ENCODE peak calls at places on chromosomes 12 and 14, in six cellular contexts. One of them, this sample, is unnamed.

GRCh38 chr12:92928431-92928961 is 599 bp downstream of the EEA1 start:
- DNase-seq in glutamatergic neuron: no peak
- DNase-seq in Calu3: no peak
- DNase-seq in NCI-H1092: no peak
- DNase-seq in tibial nerve: peak; percentile 13
- DNase-seq in heart left ventricle: peak; percentile 53
- DNase-seq in this sample: no peak

GRCh38 chr12:27226319-27226984 is 17.6 kb upstream of the STK38L start:
- DNase-seq in NCI-H1092: no peak
- DNase-seq in tibial nerve: peak; percentile 30
- DNase-seq in heart left ventricle: peak; percentile 34
- DNase-seq in Calu3: peak; percentile 15
- DNase-seq in glutamatergic neuron: no peak
- DNase-seq in this sample: no peak

GRCh38 chr12:61915420-61915819 is 344.8 kb upstream of the USP15 start:
- DNase-seq in heart left ventricle: no peak
- DNase-seq in NCI-H1092: no peak
- DNase-seq in Calu3: no peak
- DNase-seq in tibial nerve: no peak
- DNase-seq in glutamatergic neuron: no peak
- DNase-seq in this sample: no peak

GRCh38 chr12:123076604-123077297 is 74.1 kb downstream of the PITPNM2 start:
- DNase-seq in glutamatergic neuron: no peak
- DNase-seq in NCI-H1092: no peak
- DNase-seq in Calu3: no peak
- DNase-seq in heart left ventricle: no peak
- DNase-seq in tibial nerve: no peak
- DNase-seq in this sample: no peak

GRCh38 chr14:77790566-77791224 is 9.2 kb upstream of the ADCK1 start:
- DNase-seq in NCI-H1092: no peak
- DNase-seq in heart left ventricle: no peak
- DNase-seq in Calu3: no peak
- DNase-seq in glutamatergic neuron: peak; percentile 61
- DNase-seq in tibial nerve: no peak
- DNase-seq in this sample: no peak

GRCh38 chr12:85138833-85139232 is 102.7 kb downstream of the LRRIQ1 start:
- DNase-seq in heart left ventricle: no peak
- DNase-seq in Calu3: no peak
- DNase-seq in tibial nerve: no peak
- DNase-seq in glutamatergic neuron: no peak
- DNase-seq in NCI-H1092: no peak
- DNase-seq in this sample: no peak

GRCh38 chr12:18383203-18383602 is 121.9 kb downstream of the PIK3C2G start:
- DNase-seq in tibial nerve: no peak
- DNase-seq in glutamatergic neuron: no peak
- DNase-seq in NCI-H1092: no peak
- DNase-seq in Calu3: peak; percentile 27
- DNase-seq in heart left ventricle: no peak
- DNase-seq in this sample: peak; percentile 33

GRCh38 chr12:127162902-127163301 is 1104.1 kb upstream of the TMEM132C start:
- DNase-seq in Calu3: no peak
- DNase-seq in glutamatergic neuron: no peak
- DNase-seq in tibial nerve: no peak
- DNase-seq in NCI-H1092: no peak
- DNase-seq in heart left ventricle: no peak
- DNase-seq in this sample: peak; percentile 52

GRCh38 chr12:14785568-14785967 is 17.7 kb downstream of the WBP11 start:
- DNase-seq in glutamatergic neuron: no peak
- DNase-seq in Calu3: no peak
- DNase-seq in NCI-H1092: no peak
- DNase-seq in tibial nerve: no peak
- DNase-seq in heart left ventricle: no peak
- DNase-seq in this sample: no peak

GRCh38 chr12:32273063-32273521 is 126.3 kb upstream of the FGD4 start:
- DNase-seq in NCI-H1092: no peak
- DNase-seq in Calu3: no peak
- DNase-seq in tibial nerve: no peak
- DNase-seq in heart left ventricle: no peak
- DNase-seq in glutamatergic neuron: no peak
- DNase-seq in this sample: no peak

GRCh38 chr14:93054876-93055275 is 60.8 kb downstream of the ITPK1 start:
- DNase-seq in tibial nerve: no peak
- DNase-seq in Calu3: no peak
- DNase-seq in heart left ventricle: no peak
- DNase-seq in NCI-H1092: no peak
- DNase-seq in glutamatergic neuron: no peak
- DNase-seq in this sample: no peak

GRCh38 chr12:120096671-120097202 is 19.8 kb downstream of the RAB35 start:
- DNase-seq in Calu3: no peak
- DNase-seq in glutamatergic neuron: no peak
- DNase-seq in tibial nerve: no peak
- DNase-seq in heart left ventricle: no peak
- DNase-seq in NCI-H1092: no peak
- DNase-seq in this sample: no peak

GRCh38 chr12:3273409-3273853 is 196.3 kb downstream of the TSPAN9 start:
- DNase-seq in Calu3: peak; percentile 43
- DNase-seq in tibial nerve: no peak
- DNase-seq in glutamatergic neuron: no peak
- DNase-seq in heart left ventricle: peak; percentile 51
- DNase-seq in NCI-H1092: no peak
- DNase-seq in this sample: no peak

GRCh38 chr14:24198845-24199524 is 3.7 kb upstream of the TM9SF1 start:
- DNase-seq in Calu3: no peak
- DNase-seq in NCI-H1092: no peak
- DNase-seq in glutamatergic neuron: no peak
- DNase-seq in heart left ventricle: no peak
- DNase-seq in tibial nerve: no peak
- DNase-seq in this sample: no peak

This sample was measured in HFF-Myc.